ENCODE peak calls at places on chromosomes 1 and 21, in six cellular contexts. O is tibial nerve, B is astrocyte of the spinal cord, F is GM23338, N is lower lobe of right lung, C is fibroblast of lung. K is an unnamed sample.
A peak's percentile ranks its signal among the peaks of the same experiment; 100 is the strongest.

GRCh38 chr1:72482736-72483413 is 200.5 kb upstream of the NEGR1 start:
- DNase-seq in B (no peak), O (no peak), F (no peak), N (no peak), C (no peak), K (no peak)

GRCh38 chr1:91499346-91499745 is 1.3 kb upstream of the CDC7 start:
- DNase-seq in F (no peak), C (no peak), B (no peak), N (no peak), O (no peak), K (no peak)

GRCh38 chr1:13892671-13893325 is 192.8 kb downstream of the PRDM2 start:
- DNase-seq in B (no peak), O (no peak), N (no peak), F (peak; percentile 56), C (no peak), K (peak; percentile 56)

GRCh38 chr1:101291562-101292035 is 54.8 kb downstream of the S1PR1 start:
- DNase-seq in F (no peak), C (peak; percentile 68), B (peak; percentile 85), O (no peak), N (no peak), K (peak; percentile 86)

GRCh38 chr1:61139324-61140055 is 57.1 kb downstream of the NFIA start:
- DNase-seq in B (peak; percentile 50), O (no peak), C (peak; percentile 39), F (no peak), N (no peak), K (peak; percentile 77)

GRCh38 chr21:29196021-29196663 is 65.7 kb downstream of the MAP3K7CL start:
- DNase-seq in O (no peak), B (peak; percentile 89), N (peak; percentile 49), C (peak; percentile 93), F (peak; percentile 33), K (peak; percentile 95)

GRCh38 chr21:33884361-33885157 is 31.0 kb downstream of the ATP5PO start:
- DNase-seq in C (peak; percentile 85), N (no peak), O (no peak), B (peak; percentile 47), F (no peak), K (no peak)

GRCh38 chr1:228994691-228995090 is 259.4 kb downstream of the RHOU start:
- DNase-seq in O (no peak), N (no peak), C (no peak), F (no peak), B (no peak), K (no peak)

GRCh38 chr1:226654046-226654445 is 85.0 kb downstream of the ITPKB start:
- DNase-seq in C (peak; percentile 89), F (peak; percentile 92), N (peak; percentile 35), B (peak; percentile 67), O (no peak), K (peak; percentile 36)

GRCh38 chr1:67642694-67643093 is 42.3 kb upstream of the GADD45A start:
- DNase-seq in N (no peak), F (no peak), O (peak; percentile 29), C (peak; percentile 23), B (peak; percentile 19), K (peak; percentile 50)

GRCh38 chr1:13737388-13737787 is 37.4 kb downstream of the PRDM2 start:
- DNase-seq in B (no peak), C (peak; percentile 26), O (no peak), F (peak; percentile 30), N (no peak), K (no peak)

GRCh38 chr1:207052736-207053545 is at the start of gene PFKFB2:
- DNase-seq in O (peak; percentile 96), N (peak; percentile 99), B (peak; percentile 94), C (peak; percentile 91), F (peak; percentile 100), K (peak; percentile 91)
- TF ChIP-seq CTCF in O (peak; percentile 10), N (peak; percentile 32), B (no peak), C (no peak), F (no peak), K (peak; percentile 9)

DNA sequence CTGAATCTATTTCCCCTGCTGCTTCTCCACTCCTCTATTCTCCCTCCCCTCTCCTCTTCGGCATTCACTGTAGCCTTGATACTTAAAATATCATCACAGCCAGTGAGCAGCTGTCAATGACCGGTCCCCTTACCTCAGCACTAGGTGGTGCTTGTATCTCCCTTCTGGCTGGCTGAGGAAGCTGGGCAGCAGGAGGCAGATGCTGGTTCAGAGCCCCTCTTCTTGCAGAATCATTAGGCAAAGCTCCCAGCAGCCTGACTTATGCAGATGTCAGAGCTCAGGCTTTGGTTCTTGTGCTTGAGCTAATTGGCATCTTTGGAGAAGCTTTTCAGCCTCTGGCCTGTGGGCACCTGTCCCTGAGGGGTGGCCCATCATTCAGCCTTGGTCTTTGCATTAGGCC is 31.9 kb upstream of the KCNA2 start:
- DNase-seq in F (peak; percentile 14), B (no peak), N (no peak), O (no peak), C (no peak), K (no peak)
- H3K4me3 ChIP-seq in F (no peak overlapping the region), B (no peak overlapping the region), N (no peak overlapping the region), O (no peak overlapping the region), C (no peak overlapping the region), K (no peak overlapping the region)

GRCh38 chr1:25246600-25247023 is 642 bp downstream of the RSRP1 start:
- DNase-seq in O (no peak), F (peak; percentile 37), B (no peak), C (peak; percentile 15), N (no peak), K (peak; percentile 42)
- TF ChIP-seq CTCF in O (no peak), F (no peak), B (no peak), C (no peak), N (no peak), K (no peak)

GRCh38 chr1:15919316-15919715 is 56.6 kb downstream of the ZBTB17 start:
- DNase-seq in N (no peak), F (no peak), O (no peak), B (peak; percentile 82), C (peak; percentile 95), K (peak; percentile 36)
- H3K4me3 ChIP-seq in N (no peak overlapping the region), F (no peak overlapping the region), O (no peak overlapping the region), B (no peak overlapping the region), C (no peak overlapping the region), K (no peak overlapping the region)

GRCh38 chr1:153697191-153697872 is 18.8 kb downstream of the NPR1 start:
- DNase-seq in N (no peak), O (no peak), F (peak; percentile 77), B (no peak), C (peak; percentile 79), K (no peak)
- TF ChIP-seq CTCF in N (no peak), O (no peak), F (no peak), B (no peak), C (no peak), K (no peak)

DNA sequence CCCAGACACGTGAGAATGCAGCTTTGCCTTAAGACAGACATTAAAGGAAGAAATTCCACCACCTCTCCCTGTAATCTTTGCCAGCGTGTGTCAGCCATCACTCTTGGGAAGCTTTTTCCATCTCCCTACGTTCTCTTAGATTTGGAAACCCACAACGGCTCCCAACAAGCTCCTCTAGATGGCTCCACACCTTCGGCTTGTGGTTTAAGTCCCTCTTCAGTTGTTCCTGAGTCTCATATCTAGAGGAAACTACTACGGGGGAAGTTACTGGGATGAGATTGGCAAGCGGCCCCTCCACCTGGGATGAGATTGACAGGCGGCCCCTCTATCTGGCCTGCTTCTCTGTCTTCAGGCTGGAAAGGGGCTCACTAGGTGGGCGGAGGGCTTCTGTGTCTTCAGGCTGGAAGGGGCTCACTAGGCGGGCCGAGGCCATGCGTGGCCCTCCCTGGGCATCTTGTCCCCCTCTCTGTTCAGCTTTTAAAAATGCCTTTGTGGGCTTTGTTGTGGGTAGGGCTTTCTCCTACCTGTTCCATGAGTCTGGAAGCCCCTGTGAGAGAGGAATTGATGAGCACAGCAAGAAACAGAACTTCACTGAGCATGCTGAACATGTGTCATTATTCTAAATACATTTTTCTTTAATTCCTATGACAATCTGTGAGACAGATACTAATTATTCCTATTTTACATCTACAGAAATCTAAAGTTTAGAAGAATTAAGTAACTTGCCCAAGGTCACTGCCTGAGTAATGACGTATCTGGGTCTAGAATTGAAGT is 670.5 kb downstream of the KIF26B start:
- DNase-seq in B (peak; percentile 31), C (peak; percentile 29), F (peak; percentile 56), N (no peak), O (no peak), K (peak; percentile 34)
- H3K4me3 ChIP-seq in B (no peak overlapping the region), C (no peak overlapping the region), F (no peak overlapping the region), N (no peak overlapping the region), O (no peak overlapping the region), K (no peak overlapping the region)

GRCh38 chr1:115677172-115677542 is 35.4 kb downstream of the VANGL1 start:
- DNase-seq in F (peak; percentile 64), B (peak; percentile 81), O (no peak), C (peak; percentile 76), N (no peak), K (no peak)
- TF ChIP-seq CTCF in F (no peak), B (no peak), O (no peak), C (no peak), N (no peak), K (no peak)

GRCh38 chr1:232174306-232174705 is 455.6 kb downstream of the SIPA1L2 start:
- DNase-seq in O (no peak), C (no peak), F (no peak), N (no peak), B (no peak), K (no peak)

GRCh38 chr1:232176222-232176621 is 453.7 kb downstream of the SIPA1L2 start:
- DNase-seq in O (no peak), F (no peak), C (no peak), B (no peak), N (no peak), K (no peak)

GRCh38 chr1:232178191-232178590 is 451.7 kb downstream of the SIPA1L2 start:
- DNase-seq in C (no peak), F (no peak), B (no peak), N (no peak), O (no peak), K (no peak)

GRCh38 chr1:232179896-232180760 is 449.8 kb downstream of the SIPA1L2 start:
- DNase-seq in F (peak; percentile 8), O (no peak), N (no peak), B (no peak), C (no peak), K (no peak)

GRCh38 chr1:232177438-232177837 is 452.5 kb downstream of the SIPA1L2 start:
- DNase-seq in N (no peak), C (no peak), B (no peak), O (no peak), F (no peak), K (no peak)
- H3K4me3 ChIP-seq in N (no peak overlapping the region), C (no peak overlapping the region), B (no peak overlapping the region), O (no peak overlapping the region), F (no peak overlapping the region), K (no peak overlapping the region)

DNA sequence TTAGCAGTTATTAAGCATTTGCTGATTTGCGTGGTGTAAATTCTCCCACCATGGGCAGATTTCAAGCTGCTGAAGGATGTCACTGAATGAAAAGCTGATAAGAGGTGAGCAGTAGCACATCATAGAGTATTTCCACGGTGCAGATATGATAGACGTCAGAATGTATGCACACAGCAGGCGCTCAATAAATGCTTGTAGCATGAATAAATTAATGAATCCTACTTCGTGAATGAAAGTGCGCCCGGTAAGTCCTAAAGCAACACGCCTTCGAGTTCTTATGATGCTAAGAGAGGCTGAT is 505 bp upstream of the UBIAD1 start:
- DNase-seq in F (no peak), C (no peak), O (no peak), N (no peak), B (peak; percentile 64), K (no peak)
- TF ChIP-seq CTCF in F (no peak), C (no peak), O (no peak), N (peak; percentile 21), B (no peak), K (peak; percentile 8)